ENCODE peak calls at places on chromosomes 2 and 18, in ten cellular contexts. P, K, A, L, B, X, G, N, E and S are unnamed samples.

GRCh38 chr2:19786408-19787058 is 115.2 kb downstream of the TTC32 start:
- DNase-seq in G (no peak), B (no peak), N (no peak), A (no peak), E (peak; percentile 8), K (peak; percentile 58), L (no peak), X (no peak), P (no peak), S (no peak)

GRCh38 chr2:72780483-72780882 is 45.4 kb downstream of the EXOC6B start:
- DNase-seq in L (no peak), E (no peak), B (no peak), A (no peak), P (peak; percentile 34), G (peak; percentile 7), X (peak; percentile 15), K (no peak), N (no peak), S (no peak)

GRCh38 chr2:241950878-241951331 is 81.4 kb downstream of the RTP5 start:
- DNase-seq in B (no peak), G (peak; percentile 32), P (peak; percentile 48), N (peak; percentile 28), A (peak; percentile 95), X (peak; percentile 82), L (peak; percentile 85), E (peak; percentile 46), K (peak; percentile 6), S (peak; percentile 84)

GRCh38 chr2:2836343-2837070 is 505.4 kb upstream of the MYT1L start:
- DNase-seq in K (no peak), B (no peak), L (no peak), P (no peak), N (no peak), A (no peak), G (no peak), X (no peak), E (no peak), S (no peak)

GRCh38 chr2:39059366-39059952 is 61.4 kb downstream of the SOS1 start:
- DNase-seq in E (peak; percentile 59), B (no peak), G (peak; percentile 48), X (no peak), L (no peak), K (peak; percentile 10), N (no peak), A (peak; percentile 12), P (peak; percentile 35), S (no peak)

GRCh38 chr18:61333746-61334490 is 688 bp downstream of the CDH20 start:
- DNase-seq in X (no peak), G (peak; percentile 73), B (no peak), L (no peak), K (no peak), N (no peak), P (no peak), E (no peak), A (no peak), S (no peak)

GRCh38 chr2:228131833-228132232 is 49.7 kb downstream of the SPHKAP start:
- DNase-seq in E (no peak), K (no peak), X (no peak), G (no peak), P (no peak), B (no peak), L (no peak), A (no peak), N (no peak), S (no peak)

GRCh38 chr2:157257312-157258252 is at the start of gene GALNT5:
- DNase-seq in K (no peak), E (peak; percentile 2), L (no peak), P (no peak), B (no peak), X (peak; percentile 24), G (no peak), N (no peak), A (no peak), S (no peak)

GRCh38 chr2:233007739-233008138 is 5.3 kb downstream of the NGEF start:
- DNase-seq in B (no peak), L (no peak), G (no peak), E (no peak), X (no peak), P (no peak), K (no peak), N (no peak), A (no peak), S (peak; percentile 11)

GRCh38 chr2:42795871-42796301 is 3.5 kb upstream of the HAAO start:
- DNase-seq in N (no peak), L (no peak), A (no peak), X (no peak), K (no peak), G (no peak), B (no peak), E (no peak), P (no peak), S (no peak)

GRCh38 chr2:120441744-120442471 is 96.0 kb downstream of the INHBB start:
- DNase-seq in K (no peak), X (peak; percentile 92), G (peak; percentile 92), B (no peak), P (no peak), A (no peak), N (no peak), E (peak; percentile 66), L (peak; percentile 2), S (peak; percentile 65)

GRCh38 chr2:60938301-60938700 is 56.9 kb downstream of the REL start:
- DNase-seq in P (no peak), N (no peak), K (no peak), A (no peak), E (no peak), G (no peak), B (no peak), L (no peak), X (no peak), S (no peak)

GRCh38 chr2:239264838-239265651 is 135.8 kb downstream of the HDAC4 start:
- DNase-seq in P (peak; percentile 51), B (no peak), K (peak; percentile 34), N (no peak), A (no peak), L (peak; percentile 85), X (no peak), G (no peak), E (peak; percentile 78), S (peak; percentile 78)